ENCODE peak calls at places on chromosomes 2 and 18, in ten cellular contexts. One of them, this sample, is unnamed.

GRCh38 chr2:189363559-189363958 is 77.7 kb upstream of the WDR75 start:
- DNase-seq in D341Med: no peak
- DNase-seq in RCC 7860: peak
- DNase-seq in Calu3: peak
- DNase-seq in naive B cell: no peak
- DNase-seq in NCI-H69: no peak
- DNase-seq in epithelial cell of proximal tubule: peak
- DNase-seq in upper lobe of right lung: no peak
- DNase-seq in LHCN-M2: peak
- DNase-seq in activated T-cell treated with anti-CD3 and anti-CD28 coated beads for 1 hour: no peak
- DNase-seq in this sample: no peak

GRCh38 chr2:198314559-198315153 is 510.3 kb downstream of the PLCL1 start:
- DNase-seq in D341Med: no peak
- DNase-seq in RCC 7860: no peak
- DNase-seq in Calu3: peak
- DNase-seq in naive B cell: no peak
- DNase-seq in NCI-H69: peak
- DNase-seq in epithelial cell of proximal tubule: peak
- DNase-seq in upper lobe of right lung: no peak
- DNase-seq in LHCN-M2: peak
- DNase-seq in activated T-cell treated with anti-CD3 and anti-CD28 coated beads for 1 hour: no peak
- DNase-seq in this sample: no peak

GRCh38 chr2:215619022-215619958 is 183.4 kb upstream of the FN1 start:
- DNase-seq in D341Med: no peak
- DNase-seq in RCC 7860: peak
- DNase-seq in Calu3: peak
- DNase-seq in naive B cell: no peak
- DNase-seq in NCI-H69: peak
- DNase-seq in epithelial cell of proximal tubule: no peak
- DNase-seq in upper lobe of right lung: no peak
- DNase-seq in LHCN-M2: peak
- DNase-seq in activated T-cell treated with anti-CD3 and anti-CD28 coated beads for 1 hour: no peak
- DNase-seq in this sample: no peak

GRCh38 chr2:27205206-27205605 is 6.6 kb upstream of the ATRAID start:
- DNase-seq in D341Med: no peak
- DNase-seq in RCC 7860: no peak
- DNase-seq in Calu3: no peak
- DNase-seq in naive B cell: no peak
- DNase-seq in NCI-H69: no peak
- DNase-seq in epithelial cell of proximal tubule: no peak
- DNase-seq in upper lobe of right lung: no peak
- DNase-seq in LHCN-M2: no peak
- DNase-seq in activated T-cell treated with anti-CD3 and anti-CD28 coated beads for 1 hour: no peak
- DNase-seq in this sample: no peak

GRCh38 chr2:4901092-4901735 is 791.0 kb upstream of the SOX11 start:
- DNase-seq in D341Med: no peak
- DNase-seq in RCC 7860: no peak
- DNase-seq in Calu3: no peak
- DNase-seq in naive B cell: no peak
- DNase-seq in NCI-H69: peak
- DNase-seq in epithelial cell of proximal tubule: no peak
- DNase-seq in upper lobe of right lung: no peak
- DNase-seq in LHCN-M2: no peak
- DNase-seq in activated T-cell treated with anti-CD3 and anti-CD28 coated beads for 1 hour: no peak
- DNase-seq in this sample: no peak

GRCh38 chr18:32695534-32695933 is 77.3 kb downstream of the KLHL14 start:
- DNase-seq in D341Med: no peak
- DNase-seq in RCC 7860: no peak
- DNase-seq in Calu3: no peak
- DNase-seq in naive B cell: no peak
- DNase-seq in NCI-H69: no peak
- DNase-seq in epithelial cell of proximal tubule: no peak
- DNase-seq in upper lobe of right lung: no peak
- DNase-seq in LHCN-M2: peak
- DNase-seq in activated T-cell treated with anti-CD3 and anti-CD28 coated beads for 1 hour: no peak
- DNase-seq in this sample: no peak

GRCh38 chr2:38032946-38033345 is 43.0 kb downstream of the CYP1B1 start:
- DNase-seq in D341Med: no peak
- DNase-seq in RCC 7860: no peak
- DNase-seq in Calu3: no peak
- DNase-seq in naive B cell: no peak
- DNase-seq in NCI-H69: no peak
- DNase-seq in epithelial cell of proximal tubule: no peak
- DNase-seq in upper lobe of right lung: no peak
- DNase-seq in LHCN-M2: no peak
- DNase-seq in activated T-cell treated with anti-CD3 and anti-CD28 coated beads for 1 hour: no peak
- DNase-seq in this sample: no peak

GRCh38 chr2:221448857-221449390 is 123.2 kb downstream of the EPHA4 start:
- DNase-seq in D341Med: no peak
- DNase-seq in RCC 7860: no peak
- DNase-seq in Calu3: no peak
- DNase-seq in naive B cell: no peak
- DNase-seq in NCI-H69: peak
- DNase-seq in epithelial cell of proximal tubule: no peak
- DNase-seq in upper lobe of right lung: no peak
- DNase-seq in LHCN-M2: no peak
- DNase-seq in activated T-cell treated with anti-CD3 and anti-CD28 coated beads for 1 hour: no peak
- DNase-seq in this sample: no peak

GRCh38 chr2:101759162-101759561 is 61.7 kb downstream of the MAP4K4 start:
- DNase-seq in D341Med: no peak
- DNase-seq in RCC 7860: peak
- DNase-seq in Calu3: peak
- DNase-seq in naive B cell: no peak
- DNase-seq in NCI-H69: no peak
- DNase-seq in epithelial cell of proximal tubule: peak
- DNase-seq in upper lobe of right lung: no peak
- DNase-seq in LHCN-M2: peak
- DNase-seq in activated T-cell treated with anti-CD3 and anti-CD28 coated beads for 1 hour: no peak
- DNase-seq in this sample: no peak

GRCh38 chr2:121293450-121294325 is 8.7 kb upstream of the TFCP2L1 start:
- DNase-seq in D341Med: no peak
- DNase-seq in RCC 7860: no peak
- DNase-seq in Calu3: peak
- DNase-seq in naive B cell: no peak
- DNase-seq in NCI-H69: peak
- DNase-seq in epithelial cell of proximal tubule: no peak
- DNase-seq in upper lobe of right lung: peak
- DNase-seq in LHCN-M2: no peak
- DNase-seq in activated T-cell treated with anti-CD3 and anti-CD28 coated beads for 1 hour: no peak
- DNase-seq in this sample: peak

GRCh38 chr2:239166201-239166834 is 234.5 kb downstream of the HDAC4 start:
- DNase-seq in D341Med: no peak
- DNase-seq in RCC 7860: no peak
- DNase-seq in Calu3: no peak
- DNase-seq in naive B cell: no peak
- DNase-seq in NCI-H69: no peak
- DNase-seq in epithelial cell of proximal tubule: no peak
- DNase-seq in upper lobe of right lung: peak
- DNase-seq in LHCN-M2: no peak
- DNase-seq in activated T-cell treated with anti-CD3 and anti-CD28 coated beads for 1 hour: no peak
- DNase-seq in this sample: peak

GRCh38 chr18:9366126-9366714 is 31.6 kb downstream of the TWSG1 start:
- DNase-seq in D341Med: peak
- DNase-seq in RCC 7860: peak
- DNase-seq in Calu3: peak
- DNase-seq in naive B cell: no peak
- DNase-seq in NCI-H69: peak
- DNase-seq in epithelial cell of proximal tubule: peak
- DNase-seq in upper lobe of right lung: no peak
- DNase-seq in LHCN-M2: peak
- DNase-seq in activated T-cell treated with anti-CD3 and anti-CD28 coated beads for 1 hour: no peak
- DNase-seq in this sample: no peak

GRCh38 chr2:232204457-232204931 is 174.1 kb upstream of the ALPP start:
- DNase-seq in D341Med: no peak
- DNase-seq in RCC 7860: peak
- DNase-seq in Calu3: no peak
- DNase-seq in naive B cell: no peak
- DNase-seq in NCI-H69: peak
- DNase-seq in epithelial cell of proximal tubule: peak
- DNase-seq in upper lobe of right lung: no peak
- DNase-seq in LHCN-M2: peak
- DNase-seq in activated T-cell treated with anti-CD3 and anti-CD28 coated beads for 1 hour: no peak
- DNase-seq in this sample: no peak

GRCh38 chr2:200051621-200051945 is 96.2 kb downstream of the MAIP1 start:
- DNase-seq in D341Med: no peak
- DNase-seq in RCC 7860: no peak
- DNase-seq in Calu3: no peak
- DNase-seq in naive B cell: no peak
- DNase-seq in NCI-H69: no peak
- DNase-seq in epithelial cell of proximal tubule: no peak
- DNase-seq in upper lobe of right lung: no peak
- DNase-seq in LHCN-M2: peak
- DNase-seq in activated T-cell treated with anti-CD3 and anti-CD28 coated beads for 1 hour: no peak
- DNase-seq in this sample: no peak

GRCh38 chr2:133026536-133027177 is 356.7 kb upstream of the LYPD1 start:
- DNase-seq in D341Med: no peak
- DNase-seq in RCC 7860: no peak
- DNase-seq in Calu3: peak
- DNase-seq in naive B cell: no peak
- DNase-seq in NCI-H69: no peak
- DNase-seq in epithelial cell of proximal tubule: no peak
- DNase-seq in upper lobe of right lung: no peak
- DNase-seq in LHCN-M2: no peak
- DNase-seq in activated T-cell treated with anti-CD3 and anti-CD28 coated beads for 1 hour: no peak
- DNase-seq in this sample: no peak

GRCh38 chr2:152042636-152043615 is 55.9 kb downstream of the CACNB4 start:
- DNase-seq in D341Med: no peak
- DNase-seq in RCC 7860: no peak
- DNase-seq in Calu3: no peak
- DNase-seq in naive B cell: no peak
- DNase-seq in NCI-H69: peak
- DNase-seq in epithelial cell of proximal tubule: no peak
- DNase-seq in upper lobe of right lung: no peak
- DNase-seq in LHCN-M2: no peak
- DNase-seq in activated T-cell treated with anti-CD3 and anti-CD28 coated beads for 1 hour: no peak
- DNase-seq in this sample: no peak

GRCh38 chr2:203734276-203734983 is 28.0 kb downstream of the CD28 start:
- DNase-seq in D341Med: no peak
- DNase-seq in RCC 7860: no peak
- DNase-seq in Calu3: no peak
- DNase-seq in naive B cell: no peak
- DNase-seq in NCI-H69: no peak
- DNase-seq in epithelial cell of proximal tubule: no peak
- DNase-seq in upper lobe of right lung: no peak
- DNase-seq in LHCN-M2: no peak
- DNase-seq in activated T-cell treated with anti-CD3 and anti-CD28 coated beads for 1 hour: no peak
- DNase-seq in this sample: no peak

GRCh38 chr2:27083410-27084296 is 2.9 kb upstream of the KHK start:
- DNase-seq in D341Med: no peak
- DNase-seq in RCC 7860: no peak
- DNase-seq in Calu3: no peak
- DNase-seq in naive B cell: no peak
- DNase-seq in NCI-H69: no peak
- DNase-seq in epithelial cell of proximal tubule: no peak
- DNase-seq in upper lobe of right lung: no peak
- DNase-seq in LHCN-M2: no peak
- DNase-seq in activated T-cell treated with anti-CD3 and anti-CD28 coated beads for 1 hour: no peak
- DNase-seq in this sample: no peak

GRCh38 chr2:22215517-22215916 is 1091.7 kb downstream of the TDRD15 start:
- DNase-seq in D341Med: no peak
- DNase-seq in RCC 7860: no peak
- DNase-seq in Calu3: no peak
- DNase-seq in naive B cell: no peak
- DNase-seq in NCI-H69: no peak
- DNase-seq in epithelial cell of proximal tubule: no peak
- DNase-seq in upper lobe of right lung: no peak
- DNase-seq in LHCN-M2: no peak
- DNase-seq in activated T-cell treated with anti-CD3 and anti-CD28 coated beads for 1 hour: no peak
- DNase-seq in this sample: no peak

GRCh38 chr2:67564626-67565025 is 167.5 kb downstream of the ETAA1 start:
- DNase-seq in D341Med: no peak
- DNase-seq in RCC 7860: no peak
- DNase-seq in Calu3: no peak
- DNase-seq in naive B cell: no peak
- DNase-seq in NCI-H69: no peak
- DNase-seq in epithelial cell of proximal tubule: no peak
- DNase-seq in upper lobe of right lung: no peak
- DNase-seq in LHCN-M2: no peak
- DNase-seq in activated T-cell treated with anti-CD3 and anti-CD28 coated beads for 1 hour: no peak
- DNase-seq in this sample: no peak

GRCh38 chr2:195575879-195576391 is 81.1 kb upstream of the SLC39A10 start:
- DNase-seq in D341Med: no peak
- DNase-seq in RCC 7860: peak
- DNase-seq in Calu3: peak
- DNase-seq in naive B cell: peak
- DNase-seq in NCI-H69: peak
- DNase-seq in epithelial cell of proximal tubule: peak
- DNase-seq in upper lobe of right lung: no peak
- DNase-seq in LHCN-M2: peak
- DNase-seq in activated T-cell treated with anti-CD3 and anti-CD28 coated beads for 1 hour: no peak
- DNase-seq in this sample: no peak

GRCh38 chr2:238010572-238010971 is 43.8 kb downstream of the UBE2F start:
- DNase-seq in D341Med: no peak
- DNase-seq in RCC 7860: no peak
- DNase-seq in Calu3: no peak
- DNase-seq in naive B cell: no peak
- DNase-seq in NCI-H69: no peak
- DNase-seq in epithelial cell of proximal tubule: no peak
- DNase-seq in upper lobe of right lung: no peak
- DNase-seq in LHCN-M2: no peak
- DNase-seq in activated T-cell treated with anti-CD3 and anti-CD28 coated beads for 1 hour: no peak
- DNase-seq in this sample: no peak

GRCh38 chr2:54676656-54677055 is 46.8 kb upstream of the EML6 start:
- DNase-seq in D341Med: no peak
- DNase-seq in RCC 7860: no peak
- DNase-seq in Calu3: no peak
- DNase-seq in naive B cell: no peak
- DNase-seq in NCI-H69: no peak
- DNase-seq in epithelial cell of proximal tubule: no peak
- DNase-seq in upper lobe of right lung: no peak
- DNase-seq in LHCN-M2: no peak
- DNase-seq in activated T-cell treated with anti-CD3 and anti-CD28 coated beads for 1 hour: no peak
- DNase-seq in this sample: no peak

GRCh38 chr2:206820755-206821154 is 55.3 kb downstream of the FASTKD2 start:
- DNase-seq in D341Med: no peak
- DNase-seq in RCC 7860: no peak
- DNase-seq in Calu3: no peak
- DNase-seq in naive B cell: no peak
- DNase-seq in NCI-H69: no peak
- DNase-seq in epithelial cell of proximal tubule: no peak
- DNase-seq in upper lobe of right lung: no peak
- DNase-seq in LHCN-M2: no peak
- DNase-seq in activated T-cell treated with anti-CD3 and anti-CD28 coated beads for 1 hour: no peak
- DNase-seq in this sample: no peak

GRCh38 chr2:200136655-200137054 is 169.8 kb upstream of the SPATS2L start:
- DNase-seq in D341Med: no peak
- DNase-seq in RCC 7860: no peak
- DNase-seq in Calu3: no peak
- DNase-seq in naive B cell: no peak
- DNase-seq in NCI-H69: no peak
- DNase-seq in epithelial cell of proximal tubule: no peak
- DNase-seq in upper lobe of right lung: no peak
- DNase-seq in LHCN-M2: no peak
- DNase-seq in activated T-cell treated with anti-CD3 and anti-CD28 coated beads for 1 hour: no peak
- DNase-seq in this sample: no peak

GRCh38 chr2:216866515-216867095 is 6.7 kb upstream of the TNP1 start:
- DNase-seq in D341Med: no peak
- DNase-seq in RCC 7860: no peak
- DNase-seq in Calu3: no peak
- DNase-seq in naive B cell: no peak
- DNase-seq in NCI-H69: no peak
- DNase-seq in epithelial cell of proximal tubule: no peak
- DNase-seq in upper lobe of right lung: no peak
- DNase-seq in LHCN-M2: no peak
- DNase-seq in activated T-cell treated with anti-CD3 and anti-CD28 coated beads for 1 hour: no peak
- DNase-seq in this sample: no peak

GRCh38 chr2:211512746-211513145 is 956.3 kb downstream of the CPS1 start:
- DNase-seq in D341Med: no peak
- DNase-seq in RCC 7860: no peak
- DNase-seq in Calu3: no peak
- DNase-seq in naive B cell: no peak
- DNase-seq in NCI-H69: peak
- DNase-seq in epithelial cell of proximal tubule: peak
- DNase-seq in upper lobe of right lung: no peak
- DNase-seq in LHCN-M2: no peak
- DNase-seq in activated T-cell treated with anti-CD3 and anti-CD28 coated beads for 1 hour: no peak
- DNase-seq in this sample: no peak

GRCh38 chr18:77486985-77487384 is 237.3 kb downstream of the GALR1 start:
- DNase-seq in D341Med: no peak
- DNase-seq in RCC 7860: no peak
- DNase-seq in Calu3: no peak
- DNase-seq in naive B cell: no peak
- DNase-seq in NCI-H69: no peak
- DNase-seq in epithelial cell of proximal tubule: no peak
- DNase-seq in upper lobe of right lung: no peak
- DNase-seq in LHCN-M2: peak
- DNase-seq in activated T-cell treated with anti-CD3 and anti-CD28 coated beads for 1 hour: no peak
- DNase-seq in this sample: no peak

This sample was measured in cardiac septum.